ENCODE peak calls at places on chromosomes 16 and 17, in five cellular contexts. X is CD4-positive, alpha-beta T cell; V is NCI-H1930; G is GM23248; U is stimulated activated CD4-positive, alpha-beta T cell treated with anti-CD3 and anti-CD28 coated beads, Interleukin-15, amount 100 ng/mL, for 24 hours. Q is an unnamed sample.

GRCh38 chr17:39277110-39277509 is 51.4 kb upstream of the STAC2 start:
- DNase-seq in X (no peak), V (no peak), G (no peak), U (no peak), Q (no peak)

GRCh38 chr17:5011928-5012327 is 14.2 kb downstream of the KIF1C start:
- DNase-seq in X (no peak), V (no peak), G (peak), U (peak), Q (no peak)

GRCh38 chr17:2874211-2874686 is 78.0 kb downstream of the RAP1GAP2 start:
- DNase-seq in X (no peak), V (no peak), G (no peak), U (no peak), Q (no peak)

GRCh38 chr16:23948949-23949392 is 113.2 kb downstream of the PRKCB start:
- DNase-seq in X (peak), V (no peak), G (no peak), U (peak), Q (no peak)

GRCh38 chr16:10979717-10980601 is 35.6 kb downstream of the CLEC16A start:
- DNase-seq in X (no peak), V (no peak), G (peak), U (no peak), Q (no peak)

GRCh38 chr17:78426293-78426879 is 47.9 kb downstream of the PGS1 start:
- DNase-seq in X (no peak), V (no peak), G (no peak), U (no peak), Q (no peak)

GRCh38 chr16:4345439-4346204 is 5.5 kb downstream of the PAM16 start:
- DNase-seq in X (no peak), V (no peak), G (no peak), U (no peak), Q (no peak)

GRCh38 chr17:35740216-35740615 is 8.8 kb downstream of the RASL10B start:
- DNase-seq in X (no peak), V (no peak), G (no peak), U (no peak), Q (no peak)

GRCh38 chr16:8673611-8674412 is 605 bp upstream of the ABAT start:
- DNase-seq in X (no peak), V (no peak), G (no peak), U (no peak), Q (no peak)

GRCh38 chr17:78381601-78382168 is 3.2 kb downstream of the PGS1 start:
- DNase-seq in X (no peak), V (no peak), G (peak), U (peak), Q (no peak)

GRCh38 chr16:88940196-88941050 is 36.6 kb downstream of the CBFA2T3 start:
- DNase-seq in X (no peak), V (no peak), G (peak), U (peak), Q (no peak)

GRCh38 chr17:80652751-80653330 is 108.2 kb downstream of the RPTOR start:
- DNase-seq in X (no peak), V (no peak), G (peak), U (no peak), Q (no peak)

GRCh38 chr16:27355610-27356009 is 41.8 kb downstream of the IL4R start:
- DNase-seq in X (peak), V (no peak), G (peak), U (peak), Q (no peak)

GRCh38 chr17:72421128-72422092 is 300.6 kb downstream of the SOX9 start:
- DNase-seq in X (no peak), V (no peak), G (peak), U (peak), Q (peak)

GRCh38 chr17:28807925-28808641 is 34.5 kb downstream of the FAM222B start:
- DNase-seq in X (no peak), V (no peak), G (peak), U (no peak), Q (peak)

GRCh38 chr17:45170976-45171337 is 9.3 kb downstream of the HEXIM2 start:
- DNase-seq in X (no peak), V (no peak), G (peak), U (no peak), Q (peak)

GRCh38 chr17:249236-249993 is 68.0 kb upstream of the DOC2B start:
- DNase-seq in X (no peak), V (no peak), G (no peak), U (no peak), Q (no peak)

GRCh38 chr17:76475302-76475701 is 7.9 kb downstream of the AANAT start:
- DNase-seq in X (no peak), V (no peak), G (no peak), U (no peak), Q (no peak)

GRCh38 chr16:88384222-88385111 is 1.7 kb downstream of the ZNF469 start:
- DNase-seq in X (no peak), V (no peak), G (no peak), U (no peak), Q (no peak)

GRCh38 chr16:8861563-8862308 is 7.1 kb downstream of the CARHSP1 start:
- DNase-seq in X (no peak), V (no peak), G (peak), U (no peak), Q (no peak)

GRCh38 chr17:2029911-2030778 is at the start of gene DPH1:
- DNase-seq in X (peak), V (peak), G (peak), U (peak), Q (peak)

GRCh38 chr16:19907161-19907992 is 22.7 kb upstream of the GPRC5B start:
- DNase-seq in X (peak), V (peak), G (peak), U (peak), Q (peak)

GRCh38 chr16:48291303-48291702 is 44.0 kb upstream of the ABCC11 start:
- DNase-seq in X (no peak), V (no peak), G (peak), U (no peak), Q (no peak)

GRCh38 chr17:2718150-2718938 is 6.8 kb upstream of the CLUH start:
- DNase-seq in X (no peak), V (no peak), G (no peak), U (no peak), Q (no peak)

GRCh38 chr17:16676645-16677044 is 13.4 kb upstream of the CCDC144A start:
- DNase-seq in X (no peak), V (no peak), G (no peak), U (no peak), Q (no peak)

GRCh38 chr17:47220531-47220999 is 11.4 kb downstream of the MYL4 start:
- DNase-seq in X (no peak), V (no peak), G (no peak), U (no peak), Q (no peak)

GRCh38 chr17:2214887-2215615 is 88.5 kb downstream of the SMG6 start:
- DNase-seq in X (no peak), V (no peak), G (peak), U (no peak), Q (no peak)

GRCh38 chr16:24409045-24409444 is 130.3 kb upstream of the RBBP6 start:
- DNase-seq in X (no peak), V (no peak), G (peak), U (no peak), Q (no peak)

GRCh38 chr17:5667871-5668270 is 83.6 kb upstream of the NLRP1 start:
- DNase-seq in X (no peak), V (no peak), G (peak), U (peak), Q (no peak)

GRCh38 chr17:80770881-80771611 is 220.6 kb upstream of the CHMP6 start:
- DNase-seq in X (no peak), V (no peak), G (no peak), U (no peak), Q (no peak)

GRCh38 chr16:48609453-48610023 is 442 bp downstream of the N4BP1 start:
- DNase-seq in X (peak), V (peak), G (peak), U (peak), Q (no peak)

GRCh38 chr16:58421029-58421428 is 28.8 kb downstream of the GINS3 start:
- DNase-seq in X (no peak), V (no peak), G (no peak), U (no peak), Q (no peak)

GRCh38 chr16:5580320-5580719 is 482.7 kb upstream of the EEF2KMT start:
- DNase-seq in X (no peak), V (no peak), G (no peak), U (no peak), Q (no peak)

GRCh38 chr16:69563605-69564580 is 1.9 kb upstream of the NFAT5 start:
- DNase-seq in X (no peak), V (no peak), G (peak), U (peak), Q (no peak)

GRCh38 chr17:61065263-61065773 is 334.3 kb upstream of the TBX2 start:
- DNase-seq in X (no peak), V (no peak), G (peak), U (no peak), Q (no peak)

GRCh38 chr16:70573451-70574121 is 50.0 kb downstream of the SF3B3 start:
- DNase-seq in X (no peak), V (no peak), G (peak), U (no peak), Q (peak)

GRCh38 chr17:73760186-73760758 is 116.0 kb upstream of the SDK2 start:
- DNase-seq in X (peak), V (no peak), G (no peak), U (peak), Q (no peak)

GRCh38 chr16:67431805-67432476 is 1.0 kb downstream of the HSD11B2 start:
- DNase-seq in X (no peak), V (no peak), G (no peak), U (no peak), Q (no peak)